ENCODE peak calls at places on chromosomes 2 and 18, in eight cellular contexts. One of them, this sample, is unnamed.

GRCh38 chr18:43950062-43950461 is 672.8 kb upstream of the SYT4 start:
- DNase-seq in HepG2: no peak
- DNase-seq in fibroblast of the aortic adventitia: no peak
- DNase-seq in activated naive CD8-positive, alpha-beta T cell treated with anti-CD3 and anti-CD28 coated beads, Interleukin-2, amount 50 U/mL, for 24 hours: no peak
- DNase-seq in mesenteric fat pad: no peak
- DNase-seq in fibroblast of gingiva: no peak
- DNase-seq in right cardiac atrium: no peak
- DNase-seq in NCI-H460: no peak
- DNase-seq in this sample: no peak

GRCh38 chr2:223269386-223269785 is 217.4 kb downstream of the KCNE4 start:
- DNase-seq in fibroblast of gingiva: no peak
- DNase-seq in HepG2: no peak
- DNase-seq in activated naive CD8-positive, alpha-beta T cell treated with anti-CD3 and anti-CD28 coated beads, Interleukin-2, amount 50 U/mL, for 24 hours: no peak
- DNase-seq in right cardiac atrium: no peak
- DNase-seq in mesenteric fat pad: no peak
- DNase-seq in NCI-H460: no peak
- DNase-seq in fibroblast of the aortic adventitia: no peak
- DNase-seq in this sample: no peak

GRCh38 chr2:133109772-133110171 is 439.8 kb upstream of the LYPD1 start:
- DNase-seq in right cardiac atrium: no peak
- DNase-seq in fibroblast of the aortic adventitia: peak
- DNase-seq in activated naive CD8-positive, alpha-beta T cell treated with anti-CD3 and anti-CD28 coated beads, Interleukin-2, amount 50 U/mL, for 24 hours: no peak
- DNase-seq in HepG2: no peak
- DNase-seq in NCI-H460: peak
- DNase-seq in mesenteric fat pad: no peak
- DNase-seq in fibroblast of gingiva: peak
- DNase-seq in this sample: no peak

GRCh38 chr2:215870088-215870490 is 143.3 kb downstream of the MREG start:
- DNase-seq in HepG2: no peak
- DNase-seq in fibroblast of the aortic adventitia: peak
- DNase-seq in mesenteric fat pad: no peak
- DNase-seq in right cardiac atrium: peak
- DNase-seq in fibroblast of gingiva: peak
- DNase-seq in activated naive CD8-positive, alpha-beta T cell treated with anti-CD3 and anti-CD28 coated beads, Interleukin-2, amount 50 U/mL, for 24 hours: no peak
- DNase-seq in NCI-H460: peak
- DNase-seq in this sample: no peak

GRCh38 chr2:179044500-179044899 is 5.4 kb downstream of the CCDC141 start:
- DNase-seq in activated naive CD8-positive, alpha-beta T cell treated with anti-CD3 and anti-CD28 coated beads, Interleukin-2, amount 50 U/mL, for 24 hours: no peak
- DNase-seq in HepG2: no peak
- DNase-seq in fibroblast of the aortic adventitia: no peak
- DNase-seq in fibroblast of gingiva: no peak
- DNase-seq in mesenteric fat pad: no peak
- DNase-seq in right cardiac atrium: no peak
- DNase-seq in NCI-H460: no peak
- DNase-seq in this sample: no peak

GRCh38 chr18:45373286-45373880 is 241.9 kb upstream of the SLC14A2 start:
- DNase-seq in mesenteric fat pad: no peak
- DNase-seq in activated naive CD8-positive, alpha-beta T cell treated with anti-CD3 and anti-CD28 coated beads, Interleukin-2, amount 50 U/mL, for 24 hours: no peak
- DNase-seq in fibroblast of the aortic adventitia: no peak
- DNase-seq in HepG2: no peak
- DNase-seq in right cardiac atrium: no peak
- DNase-seq in fibroblast of gingiva: no peak
- DNase-seq in NCI-H460: no peak
- DNase-seq in this sample: no peak

GRCh38 chr2:27134781-27135470 is 490 bp upstream of the PREB start:
- DNase-seq in HepG2: no peak
- DNase-seq in fibroblast of gingiva: no peak
- DNase-seq in fibroblast of the aortic adventitia: no peak
- DNase-seq in NCI-H460: no peak
- DNase-seq in activated naive CD8-positive, alpha-beta T cell treated with anti-CD3 and anti-CD28 coated beads, Interleukin-2, amount 50 U/mL, for 24 hours: no peak
- DNase-seq in right cardiac atrium: no peak
- DNase-seq in mesenteric fat pad: no peak
- DNase-seq in this sample: no peak

GRCh38 chr2:183185534-183185933 is 61.3 kb downstream of the NUP35 start:
- DNase-seq in fibroblast of the aortic adventitia: no peak
- DNase-seq in right cardiac atrium: no peak
- DNase-seq in mesenteric fat pad: no peak
- DNase-seq in NCI-H460: no peak
- DNase-seq in HepG2: peak
- DNase-seq in activated naive CD8-positive, alpha-beta T cell treated with anti-CD3 and anti-CD28 coated beads, Interleukin-2, amount 50 U/mL, for 24 hours: no peak
- DNase-seq in fibroblast of gingiva: no peak
- DNase-seq in this sample: no peak

GRCh38 chr2:151032741-151033152 is 228.9 kb downstream of the RBM43 start:
- DNase-seq in HepG2: no peak
- DNase-seq in mesenteric fat pad: no peak
- DNase-seq in fibroblast of the aortic adventitia: peak
- DNase-seq in NCI-H460: no peak
- DNase-seq in right cardiac atrium: no peak
- DNase-seq in activated naive CD8-positive, alpha-beta T cell treated with anti-CD3 and anti-CD28 coated beads, Interleukin-2, amount 50 U/mL, for 24 hours: no peak
- DNase-seq in fibroblast of gingiva: peak
- DNase-seq in this sample: no peak

GRCh38 chr2:105744091-105744908 is 412 bp upstream of the NCK2 start:
- DNase-seq in fibroblast of gingiva: peak
- DNase-seq in NCI-H460: peak
- DNase-seq in HepG2: peak
- DNase-seq in right cardiac atrium: peak
- DNase-seq in fibroblast of the aortic adventitia: peak
- DNase-seq in activated naive CD8-positive, alpha-beta T cell treated with anti-CD3 and anti-CD28 coated beads, Interleukin-2, amount 50 U/mL, for 24 hours: peak
- DNase-seq in mesenteric fat pad: no peak
- DNase-seq in this sample: peak

GRCh38 chr2:10897956-10898355 is 13.8 kb upstream of the KCNF1 start:
- DNase-seq in right cardiac atrium: no peak
- DNase-seq in NCI-H460: no peak
- DNase-seq in mesenteric fat pad: no peak
- DNase-seq in activated naive CD8-positive, alpha-beta T cell treated with anti-CD3 and anti-CD28 coated beads, Interleukin-2, amount 50 U/mL, for 24 hours: no peak
- DNase-seq in HepG2: no peak
- DNase-seq in fibroblast of gingiva: no peak
- DNase-seq in fibroblast of the aortic adventitia: no peak
- DNase-seq in this sample: no peak

GRCh38 chr2:129732630-129733026 is 246.8 kb upstream of the RAB6C start:
- DNase-seq in fibroblast of gingiva: no peak
- DNase-seq in right cardiac atrium: no peak
- DNase-seq in mesenteric fat pad: no peak
- DNase-seq in HepG2: no peak
- DNase-seq in activated naive CD8-positive, alpha-beta T cell treated with anti-CD3 and anti-CD28 coated beads, Interleukin-2, amount 50 U/mL, for 24 hours: no peak
- DNase-seq in NCI-H460: no peak
- DNase-seq in fibroblast of the aortic adventitia: no peak
- DNase-seq in this sample: peak

This sample was measured in cardiac septum.